ENCODE peak calls at places on chromosomes 1 and 21, in four cellular contexts. U is transverse colon, R is stomach, W is testis. J is an unnamed sample. For H3K4me1, the result is how much of the 10 kb centered on the place peaks cover.

GRCh38 chr1:90414201-90414600 is 302.9 kb downstream of the BARHL2 start:
- DNase-seq in U (no peak), R (no peak), W (no peak), J (no peak)

GRCh38 chr1:6075747-6076146 is 30.1 kb downstream of the KCNAB2 start:
- DNase-seq in U (no peak), R (no peak), W (no peak), J (no peak)

GRCh38 chr1:36517415-36517814 is 34.7 kb upstream of the CSF3R start:
- DNase-seq in U (no peak), R (no peak), W (no peak), J (no peak)

GRCh38 chr1:235843458-235843857 is 23.2 kb downstream of the LYST start:
- DNase-seq in U (no peak), R (no peak), W (no peak), J (no peak)

GRCh38 chr1:166597516-166597915 is 241.8 kb upstream of the POGK start:
- DNase-seq in U (no peak), R (no peak), W (no peak), J (no peak)

GRCh38 chr1:186806477-186806876 is 22.3 kb upstream of the PLA2G4A start:
- DNase-seq in U (no peak), R (no peak), W (no peak), J (no peak)

GRCh38 chr1:6171546-6172124 is 8.5 kb downstream of the CHD5 start:
- DNase-seq in U (no peak), R (no peak), W (no peak), J (no peak)

GRCh38 chr1:19877351-19877750 is 4.8 kb upstream of the OTUD3 start:
- DNase-seq in U (no peak), R (no peak), W (no peak), J (no peak)

GRCh38 chr1:172673761-172674160 is 14.9 kb downstream of the FASLG start:
- DNase-seq in U (no peak), R (no peak), W (no peak), J (no peak)

GRCh38 chr21:43802713-43803313 is 13.4 kb downstream of the RRP1 start:
- DNase-seq in U (no peak), R (no peak), W (no peak), J (no peak)

GRCh38 chr1:216846339-216846738 is 123.1 kb upstream of the ESRRG start:
- DNase-seq in U (no peak), R (no peak), W (no peak), J (no peak)

GRCh38 chr21:45940621-45941337 is 40.8 kb upstream of the COL6A1 start:
- DNase-seq in U (no peak), R (no peak), W (no peak), J (peak)

GRCh38 chr1:93585059-93585966 is 96.3 kb downstream of the BCAR3 start:
- DNase-seq in U (peak), R (peak), W (peak), J (peak)

GRCh38 chr1:11062965-11063401 is 3.2 kb upstream of the SRM start:
- DNase-seq in U (no peak), R (no peak), W (no peak), J (no peak)

GRCh38 chr1:220012259-220012658 is 34.0 kb downstream of the EPRS1 start:
- DNase-seq in U (no peak), R (no peak), W (no peak), J (no peak)

GRCh38 chr1:79283451-79283850 is 276.9 kb upstream of the ADGRL4 start:
- DNase-seq in U (no peak), R (no peak), W (no peak), J (no peak)

GRCh38 chr1:242522304-242522945 is 2.1 kb downstream of the PLD5 start:
- DNase-seq in U (no peak), R (no peak), W (no peak), J (no peak)

GRCh38 chr1:7482077-7482476 is 289.0 kb upstream of the VAMP3 start:
- DNase-seq in U (no peak), R (no peak), W (no peak), J (no peak)

GRCh38 chr21:45384656-45385548 is 20.1 kb upstream of the COL18A1 start:
- DNase-seq in U (no peak), R (no peak), W (no peak), J (peak)

GRCh38 chr1:147292635-147293251 is 50.3 kb downstream of the CHD1L start:
- DNase-seq in U (no peak), R (no peak), W (no peak), J (no peak)

GRCh38 chr1:151001592-151001991 is 5.1 kb downstream of the MINDY1 start:
- DNase-seq in U (no peak), R (no peak), W (peak), J (no peak)

GRCh38 chr1:50158421-50158820 is 49.7 kb downstream of the ELAVL4 start:
- DNase-seq in U (no peak), R (no peak), W (no peak), J (no peak)

DNA sequence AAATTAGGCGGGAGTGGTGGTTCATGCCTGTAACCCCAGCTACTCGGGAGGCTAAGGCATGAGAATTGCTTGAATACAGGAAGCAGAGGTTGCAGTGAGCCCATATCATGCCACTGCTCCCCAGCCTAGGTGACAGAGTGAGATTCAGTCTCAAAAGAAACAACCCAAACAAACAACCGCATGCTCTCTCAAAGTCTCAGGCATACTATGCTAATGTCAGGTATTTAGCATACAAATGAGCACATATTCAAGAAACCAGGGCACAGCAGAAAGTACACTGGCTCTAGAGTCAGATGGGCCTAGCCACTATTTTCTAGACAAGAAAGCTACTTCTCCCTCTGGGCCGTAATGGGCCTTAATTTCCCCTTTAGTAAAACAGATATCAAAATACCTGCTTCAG is 55.0 kb downstream of the ELAVL4 start:
- DNase-seq in U (no peak), R (no peak), W (no peak), J (no peak)
- H3K4me1 ChIP-seq in U (under half), R (under half), W (under half), J (under half)

GRCh38 chr1:156813298-156813697 is 3.4 kb downstream of the SH2D2A start:
- DNase-seq in U (no peak), R (no peak), W (no peak), J (no peak)

GRCh38 chr1:156814571-156815260 is 1.9 kb downstream of the SH2D2A start:
- DNase-seq in U (no peak), R (no peak), W (no peak), J (peak)

GRCh38 chr1:156812293-156812990 is 4.2 kb downstream of the SH2D2A start:
- DNase-seq in U (no peak), R (no peak), W (no peak), J (no peak)

GRCh38 chr1:156815307-156815826 is 1.3 kb downstream of the SH2D2A start:
- DNase-seq in U (peak), R (no peak), W (peak), J (peak)

DNA sequence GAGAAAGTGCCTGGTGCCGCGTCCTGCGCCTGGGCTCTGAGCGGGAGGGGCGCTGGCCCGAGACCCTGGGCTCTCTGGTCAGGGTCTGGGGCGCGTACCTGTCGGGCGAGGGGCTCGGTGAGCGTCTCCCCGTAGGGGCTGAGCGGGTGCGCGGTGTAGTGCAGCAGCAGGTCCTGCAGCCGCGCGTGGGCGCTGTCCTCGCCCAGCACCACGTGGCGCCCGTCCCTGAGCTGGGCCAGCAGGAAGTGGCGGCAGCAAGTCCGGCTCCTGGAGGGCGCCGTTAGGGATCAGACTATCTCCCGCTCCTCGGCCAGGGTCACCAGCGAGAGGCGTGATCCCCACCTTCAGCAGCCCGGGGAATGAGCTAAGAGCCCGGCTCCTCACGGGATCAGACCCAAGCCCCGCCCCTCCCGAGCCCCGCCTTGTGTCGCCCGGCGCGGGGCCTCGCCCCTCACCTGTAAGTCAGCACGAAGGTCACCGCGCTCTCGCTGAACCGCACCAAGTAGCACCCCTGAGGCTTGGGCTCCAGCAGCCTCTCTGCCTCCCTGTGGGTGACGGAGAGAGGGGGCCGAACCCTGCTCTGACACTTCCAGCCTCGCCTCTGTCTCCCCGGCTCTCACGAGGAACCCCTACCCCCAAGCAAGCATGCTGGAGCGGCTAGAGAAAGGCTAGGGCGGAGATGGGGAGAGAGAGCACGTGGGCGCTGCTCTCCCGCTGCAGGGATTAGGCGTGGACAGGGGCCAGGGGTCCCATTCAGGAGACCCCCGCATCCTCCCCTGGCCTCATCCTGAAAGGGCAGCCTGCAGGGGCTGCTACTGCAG is 2.7 kb downstream of the SH2D2A start:
- DNase-seq in U (peak), R (peak), W (peak), J (peak)
- TF ChIP-seq POLR2A in U (peak), R (no peak), W (no peak), J (no peak)

DNA sequence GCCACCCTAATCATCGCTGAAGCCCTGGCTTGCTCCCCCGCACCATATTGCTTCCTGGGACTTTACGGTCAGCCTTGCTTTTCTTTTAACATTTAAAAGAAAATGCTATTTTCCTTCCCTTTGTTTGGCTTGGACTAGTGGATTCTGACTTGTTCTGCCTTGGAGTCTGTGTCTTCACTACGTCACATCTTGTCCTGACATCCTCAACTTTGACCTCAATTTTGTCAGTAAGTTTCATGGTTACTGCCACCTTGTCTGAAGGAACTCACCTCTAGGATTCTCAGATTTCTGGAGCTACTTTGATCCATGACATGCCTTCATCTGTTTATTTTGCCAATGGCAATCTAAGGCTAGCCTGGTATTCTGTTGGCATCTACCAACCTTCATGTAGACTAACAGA is 4.3 kb downstream of the RNASEL start:
- DNase-seq in U (no peak), R (no peak), W (no peak), J (no peak)
- H3K4me1 ChIP-seq in U (under half), R (under half), W (under half), J (under half)

GRCh38 chr1:231493421-231494185 is 34.9 kb upstream of the TSNAX start:
- DNase-seq in U (no peak), R (no peak), W (peak), J (no peak)

GRCh38 chr1:231499148-231499763 is 29.2 kb upstream of the TSNAX start:
- DNase-seq in U (no peak), R (no peak), W (no peak), J (no peak)

GRCh38 chr1:231497629-231498152 is 30.8 kb upstream of the TSNAX start:
- DNase-seq in U (no peak), R (no peak), W (no peak), J (no peak)

GRCh38 chr1:231494439-231495110 is 33.9 kb upstream of the TSNAX start:
- DNase-seq in U (no peak), R (no peak), W (no peak), J (no peak)
- TF ChIP-seq POLR2A in U (no peak), R (no peak), W (no peak), J (no peak)

DNA sequence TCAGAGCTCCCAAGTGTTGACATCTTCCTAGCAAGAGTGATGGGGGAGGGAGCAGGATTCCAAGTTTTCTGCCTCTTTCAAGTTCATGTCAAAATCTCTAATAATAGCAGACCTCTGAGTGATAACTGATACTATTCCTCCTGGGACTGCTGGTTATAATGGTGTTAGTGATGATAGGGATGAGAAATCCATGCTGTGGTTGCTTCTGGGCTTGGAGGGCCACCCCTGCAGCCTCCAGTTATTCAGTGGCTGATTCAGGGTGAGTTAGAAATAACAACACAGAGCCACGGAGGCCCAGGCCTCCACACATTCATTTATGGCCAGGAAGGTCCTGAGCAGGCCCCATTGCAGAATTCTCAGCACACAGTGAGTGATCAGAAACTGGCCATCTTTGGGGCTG is 40.6 kb upstream of the ARTN start:
- DNase-seq in U (no peak), R (no peak), W (no peak), J (no peak)
- H3K4me1 ChIP-seq in U (under half), R (under half), W (under half), J (under half)

GRCh38 chr1:58815680-58816071 is 31.8 kb upstream of the JUN start:
- DNase-seq in U (peak), R (no peak), W (peak), J (no peak)

GRCh38 chr1:58816072-58816746 is 32.4 kb upstream of the JUN start:
- DNase-seq in U (peak), R (peak), W (peak), J (peak)

GRCh38 chr1:58813801-58814200 is 30.0 kb upstream of the JUN start:
- DNase-seq in U (no peak), R (no peak), W (no peak), J (no peak)

GRCh38 chr1:58814251-58815068 is 30.6 kb upstream of the JUN start:
- DNase-seq in U (peak), R (peak), W (peak), J (peak)

GRCh38 chr1:58815069-58815679 is 31.3 kb upstream of the JUN start:
- DNase-seq in U (peak), R (peak), W (peak), J (peak)
- TF ChIP-seq POLR2A in U (peak), R (no peak), W (no peak), J (no peak)

J was measured in heart left ventricle.